ENCODE peak calls at places on chromosomes 6 and 20, in eight cellular contexts. One of them, this sample, is unnamed.

GRCh38 chr6:43669922-43670622 is 17.5 kb downstream of the MRPS18A start:
- DNase-seq in retina: no peak
- DNase-seq in memory B cell: no peak
- DNase-seq in NCI-H1930: no peak
- DNase-seq in heart left ventricle: no peak
- DNase-seq in NCI-H2029: no peak
- DNase-seq in EL: no peak
- DNase-seq in ELR: no peak
- DNase-seq in this sample: peak

GRCh38 chr6:20827798-20828197 is 293.5 kb downstream of the CDKAL1 start:
- DNase-seq in retina: no peak
- DNase-seq in memory B cell: no peak
- DNase-seq in NCI-H1930: no peak
- DNase-seq in heart left ventricle: no peak
- DNase-seq in NCI-H2029: no peak
- DNase-seq in EL: no peak
- DNase-seq in ELR: no peak
- DNase-seq in this sample: no peak

GRCh38 chr6:16999486-17000436 is 102.1 kb upstream of the STMND1 start:
- DNase-seq in retina: no peak
- DNase-seq in memory B cell: no peak
- DNase-seq in NCI-H1930: no peak
- DNase-seq in heart left ventricle: no peak
- DNase-seq in NCI-H2029: no peak
- DNase-seq in EL: peak
- DNase-seq in ELR: peak
- DNase-seq in this sample: no peak

GRCh38 chr20:62797671-62798532 is 1.6 kb downstream of the MRGBP start:
- DNase-seq in retina: no peak
- DNase-seq in memory B cell: no peak
- DNase-seq in NCI-H1930: no peak
- DNase-seq in heart left ventricle: no peak
- DNase-seq in NCI-H2029: no peak
- DNase-seq in EL: no peak
- DNase-seq in ELR: no peak
- DNase-seq in this sample: no peak

GRCh38 chr6:5036309-5036708 is 32.5 kb upstream of the RPP40 start:
- DNase-seq in retina: peak
- DNase-seq in memory B cell: no peak
- DNase-seq in NCI-H1930: no peak
- DNase-seq in heart left ventricle: no peak
- DNase-seq in NCI-H2029: no peak
- DNase-seq in EL: peak
- DNase-seq in ELR: peak
- DNase-seq in this sample: no peak

GRCh38 chr6:17754254-17754653 is 47.5 kb upstream of the NUP153 start:
- DNase-seq in retina: no peak
- DNase-seq in memory B cell: no peak
- DNase-seq in NCI-H1930: no peak
- DNase-seq in heart left ventricle: no peak
- DNase-seq in NCI-H2029: no peak
- DNase-seq in EL: no peak
- DNase-seq in ELR: no peak
- DNase-seq in this sample: peak

GRCh38 chr20:44688053-44688625 is 27.0 kb upstream of the CCN5 start:
- DNase-seq in retina: no peak
- DNase-seq in memory B cell: no peak
- DNase-seq in NCI-H1930: no peak
- DNase-seq in heart left ventricle: no peak
- DNase-seq in NCI-H2029: no peak
- DNase-seq in EL: no peak
- DNase-seq in ELR: no peak
- DNase-seq in this sample: no peak

GRCh38 chr20:1108437-1108920 is 9.9 kb upstream of the PSMF1 start:
- DNase-seq in retina: peak
- DNase-seq in memory B cell: peak
- DNase-seq in NCI-H1930: peak
- DNase-seq in heart left ventricle: peak
- DNase-seq in NCI-H2029: no peak
- DNase-seq in EL: peak
- DNase-seq in ELR: peak
- DNase-seq in this sample: peak

GRCh38 chr20:17914957-17915356 is 53.6 kb downstream of the SNX5 start:
- DNase-seq in retina: no peak
- DNase-seq in memory B cell: no peak
- DNase-seq in NCI-H1930: no peak
- DNase-seq in heart left ventricle: no peak
- DNase-seq in NCI-H2029: no peak
- DNase-seq in EL: no peak
- DNase-seq in ELR: no peak
- DNase-seq in this sample: no peak

GRCh38 chr20:47125553-47126373 is 230.7 kb downstream of the ZMYND8 start:
- DNase-seq in retina: peak
- DNase-seq in memory B cell: no peak
- DNase-seq in NCI-H1930: no peak
- DNase-seq in heart left ventricle: no peak
- DNase-seq in NCI-H2029: no peak
- DNase-seq in EL: peak
- DNase-seq in ELR: peak
- DNase-seq in this sample: no peak

GRCh38 chr20:25015986-25016385 is 23.4 kb upstream of the APMAP start:
- DNase-seq in retina: no peak
- DNase-seq in memory B cell: no peak
- DNase-seq in NCI-H1930: no peak
- DNase-seq in heart left ventricle: no peak
- DNase-seq in NCI-H2029: no peak
- DNase-seq in EL: no peak
- DNase-seq in ELR: no peak
- DNase-seq in this sample: no peak

GRCh38 chr20:51042657-51043247 is 19.8 kb upstream of the KCNG1 start:
- DNase-seq in retina: no peak
- DNase-seq in memory B cell: no peak
- DNase-seq in NCI-H1930: no peak
- DNase-seq in heart left ventricle: no peak
- DNase-seq in NCI-H2029: no peak
- DNase-seq in EL: no peak
- DNase-seq in ELR: peak
- DNase-seq in this sample: no peak

GRCh38 chr20:44083220-44083933 is 103.6 kb downstream of the JPH2 start:
- DNase-seq in retina: no peak
- DNase-seq in memory B cell: no peak
- DNase-seq in NCI-H1930: no peak
- DNase-seq in heart left ventricle: peak
- DNase-seq in NCI-H2029: peak
- DNase-seq in EL: peak
- DNase-seq in ELR: peak
- DNase-seq in this sample: no peak

GRCh38 chr6:149445095-149445466 is 39.7 kb downstream of the ZC3H12D start:
- DNase-seq in retina: no peak
- DNase-seq in memory B cell: no peak
- DNase-seq in NCI-H1930: no peak
- DNase-seq in heart left ventricle: no peak
- DNase-seq in NCI-H2029: no peak
- DNase-seq in EL: no peak
- DNase-seq in ELR: no peak
- DNase-seq in this sample: no peak

GRCh38 chr6:38517005-38517404 is 122.7 kb downstream of the BTBD9 start:
- DNase-seq in retina: no peak
- DNase-seq in memory B cell: no peak
- DNase-seq in NCI-H1930: no peak
- DNase-seq in heart left ventricle: no peak
- DNase-seq in NCI-H2029: no peak
- DNase-seq in EL: no peak
- DNase-seq in ELR: peak
- DNase-seq in this sample: no peak

GRCh38 chr6:33966536-33966935 is 162.7 kb upstream of the MLN start:
- DNase-seq in retina: no peak
- DNase-seq in memory B cell: no peak
- DNase-seq in NCI-H1930: no peak
- DNase-seq in heart left ventricle: no peak
- DNase-seq in NCI-H2029: no peak
- DNase-seq in EL: no peak
- DNase-seq in ELR: no peak
- DNase-seq in this sample: no peak

GRCh38 chr6:1526689-1527088 is 83.0 kb upstream of the FOXC1 start:
- DNase-seq in retina: no peak
- DNase-seq in memory B cell: no peak
- DNase-seq in NCI-H1930: no peak
- DNase-seq in heart left ventricle: peak
- DNase-seq in NCI-H2029: no peak
- DNase-seq in EL: no peak
- DNase-seq in ELR: no peak
- DNase-seq in this sample: no peak

GRCh38 chr20:25364180-25364788 is 26.4 kb downstream of the ABHD12 start:
- DNase-seq in retina: no peak
- DNase-seq in memory B cell: no peak
- DNase-seq in NCI-H1930: no peak
- DNase-seq in heart left ventricle: no peak
- DNase-seq in NCI-H2029: peak
- DNase-seq in EL: no peak
- DNase-seq in ELR: peak
- DNase-seq in this sample: no peak

GRCh38 chr6:14448246-14448645 is 330.7 kb downstream of the CD83 start:
- DNase-seq in retina: no peak
- DNase-seq in memory B cell: no peak
- DNase-seq in NCI-H1930: no peak
- DNase-seq in heart left ventricle: no peak
- DNase-seq in NCI-H2029: no peak
- DNase-seq in EL: no peak
- DNase-seq in ELR: no peak
- DNase-seq in this sample: no peak

GRCh38 chr6:168022488-168023321 is 25.2 kb downstream of the KIF25 start:
- DNase-seq in retina: no peak
- DNase-seq in memory B cell: no peak
- DNase-seq in NCI-H1930: no peak
- DNase-seq in heart left ventricle: no peak
- DNase-seq in NCI-H2029: no peak
- DNase-seq in EL: no peak
- DNase-seq in ELR: no peak
- DNase-seq in this sample: no peak

GRCh38 chr20:44247676-44248419 is 740 bp downstream of the GDAP1L1 start:
- DNase-seq in retina: peak
- DNase-seq in memory B cell: no peak
- DNase-seq in NCI-H1930: no peak
- DNase-seq in heart left ventricle: no peak
- DNase-seq in NCI-H2029: no peak
- DNase-seq in EL: peak
- DNase-seq in ELR: peak
- DNase-seq in this sample: peak

GRCh38 chr20:1664911-1665310 is 7.3 kb upstream of the SIRPG start:
- DNase-seq in retina: no peak
- DNase-seq in memory B cell: no peak
- DNase-seq in NCI-H1930: no peak
- DNase-seq in heart left ventricle: no peak
- DNase-seq in NCI-H2029: no peak
- DNase-seq in EL: no peak
- DNase-seq in ELR: no peak
- DNase-seq in this sample: no peak

GRCh38 chr6:169807219-169807618 is 55.8 kb downstream of the ERMARD start:
- DNase-seq in retina: no peak
- DNase-seq in memory B cell: no peak
- DNase-seq in NCI-H1930: no peak
- DNase-seq in heart left ventricle: no peak
- DNase-seq in NCI-H2029: no peak
- DNase-seq in EL: no peak
- DNase-seq in ELR: no peak
- DNase-seq in this sample: no peak

GRCh38 chr20:53247460-53248103 is 275.4 kb downstream of the TSHZ2 start:
- DNase-seq in retina: no peak
- DNase-seq in memory B cell: no peak
- DNase-seq in NCI-H1930: no peak
- DNase-seq in heart left ventricle: no peak
- DNase-seq in NCI-H2029: no peak
- DNase-seq in EL: no peak
- DNase-seq in ELR: no peak
- DNase-seq in this sample: no peak

GRCh38 chr20:63842258-63842657 is 11.2 kb upstream of the ZBTB46 start:
- DNase-seq in retina: no peak
- DNase-seq in memory B cell: no peak
- DNase-seq in NCI-H1930: no peak
- DNase-seq in heart left ventricle: no peak
- DNase-seq in NCI-H2029: no peak
- DNase-seq in EL: no peak
- DNase-seq in ELR: no peak
- DNase-seq in this sample: no peak

GRCh38 chr6:74368746-74369145 is 672.7 kb downstream of the CD109 start:
- DNase-seq in retina: no peak
- DNase-seq in memory B cell: no peak
- DNase-seq in NCI-H1930: no peak
- DNase-seq in heart left ventricle: no peak
- DNase-seq in NCI-H2029: no peak
- DNase-seq in EL: peak
- DNase-seq in ELR: peak
- DNase-seq in this sample: no peak

GRCh38 chr6:19465240-19465639 is 371.9 kb upstream of the ID4 start:
- DNase-seq in retina: peak
- DNase-seq in memory B cell: no peak
- DNase-seq in NCI-H1930: no peak
- DNase-seq in heart left ventricle: no peak
- DNase-seq in NCI-H2029: peak
- DNase-seq in EL: no peak
- DNase-seq in ELR: no peak
- DNase-seq in this sample: no peak

GRCh38 chr6:20680697-20681165 is 146.5 kb downstream of the CDKAL1 start:
- DNase-seq in retina: no peak
- DNase-seq in memory B cell: no peak
- DNase-seq in NCI-H1930: no peak
- DNase-seq in heart left ventricle: no peak
- DNase-seq in NCI-H2029: no peak
- DNase-seq in EL: no peak
- DNase-seq in ELR: no peak
- DNase-seq in this sample: no peak

GRCh38 chr6:137160763-137161162 is 12.7 kb downstream of the IL22RA2 start:
- DNase-seq in retina: no peak
- DNase-seq in memory B cell: no peak
- DNase-seq in NCI-H1930: no peak
- DNase-seq in heart left ventricle: no peak
- DNase-seq in NCI-H2029: no peak
- DNase-seq in EL: peak
- DNase-seq in ELR: peak
- DNase-seq in this sample: no peak

GRCh38 chr6:114291428-114291827 is 51.4 kb downstream of the HS3ST5 start:
- DNase-seq in retina: no peak
- DNase-seq in memory B cell: no peak
- DNase-seq in NCI-H1930: no peak
- DNase-seq in heart left ventricle: no peak
- DNase-seq in NCI-H2029: no peak
- DNase-seq in EL: no peak
- DNase-seq in ELR: no peak
- DNase-seq in this sample: no peak

GRCh38 chr20:10538768-10539167 is 103.7 kb downstream of the SLX4IP start:
- DNase-seq in retina: no peak
- DNase-seq in memory B cell: no peak
- DNase-seq in NCI-H1930: no peak
- DNase-seq in heart left ventricle: no peak
- DNase-seq in NCI-H2029: no peak
- DNase-seq in EL: no peak
- DNase-seq in ELR: no peak
- DNase-seq in this sample: no peak

GRCh38 chr6:96837138-96837971 is at the start of gene GPR63:
- DNase-seq in retina: peak
- DNase-seq in memory B cell: peak
- DNase-seq in NCI-H1930: peak
- DNase-seq in heart left ventricle: peak
- DNase-seq in NCI-H2029: peak
- DNase-seq in EL: peak
- DNase-seq in ELR: peak
- DNase-seq in this sample: peak

GRCh38 chr20:42430525-42431046 is 759.1 kb downstream of the PTPRT start:
- DNase-seq in retina: peak
- DNase-seq in memory B cell: no peak
- DNase-seq in NCI-H1930: no peak
- DNase-seq in heart left ventricle: no peak
- DNase-seq in NCI-H2029: no peak
- DNase-seq in EL: no peak
- DNase-seq in ELR: no peak
- DNase-seq in this sample: no peak

GRCh38 chr6:92243315-92243714 is 1176.0 kb downstream of the EPHA7 start:
- DNase-seq in retina: no peak
- DNase-seq in memory B cell: no peak
- DNase-seq in NCI-H1930: no peak
- DNase-seq in heart left ventricle: no peak
- DNase-seq in NCI-H2029: no peak
- DNase-seq in EL: no peak
- DNase-seq in ELR: no peak
- DNase-seq in this sample: no peak

This sample was measured in KBM-7.